ENCODE peak calls at places on chromosomes 1 and 21, in seven cellular contexts. X is NCI-H226, D is KBM-7, A is cardiac fibroblast, Z is neural crest cell, O is GM04503, S is B cell. W is an unnamed sample.

GRCh38 chr21:33657124-33657842 is 15.0 kb downstream of the ITSN1 start:
- DNase-seq in X (no peak), D (peak), A (peak), Z (no peak), O (no peak), S (no peak), W (no peak)

GRCh38 chr1:109299087-109299983 is 7.5 kb downstream of the MYBPHL start:
- DNase-seq in X (peak), D (no peak), A (peak), Z (peak), O (peak), S (no peak), W (no peak)

GRCh38 chr1:32321712-32322291 is 14.2 kb downstream of the MARCKSL1 start:
- DNase-seq in X (no peak), D (no peak), A (no peak), Z (no peak), O (no peak), S (no peak), W (no peak)

GRCh38 chr21:44926364-44927101 is 5.8 kb upstream of the ITGB2 start:
- DNase-seq in X (no peak), D (peak), A (no peak), Z (no peak), O (no peak), S (peak), W (no peak)

GRCh38 chr1:223180803-223181321 is 37.8 kb upstream of the TLR5 start:
- DNase-seq in X (peak), D (peak), A (peak), Z (no peak), O (peak), S (no peak), W (no peak)

GRCh38 chr1:62585481-62586155 is 11.7 kb upstream of the ANGPTL3 start:
- DNase-seq in X (no peak), D (no peak), A (no peak), Z (no peak), O (no peak), S (no peak), W (no peak)

GRCh38 chr1:183470147-183470960 is 1.9 kb upstream of the SMG7 start:
- DNase-seq in X (peak), D (peak), A (peak), Z (peak), O (no peak), S (peak), W (peak)

GRCh38 chr21:38984568-38984967 is 178.8 kb downstream of the ETS2 start:
- DNase-seq in X (no peak), D (no peak), A (peak), Z (no peak), O (no peak), S (no peak), W (no peak)

GRCh38 chr1:17776426-17776825 is 21.3 kb downstream of the ACTL8 start:
- DNase-seq in X (no peak), D (no peak), A (no peak), Z (no peak), O (no peak), S (no peak), W (no peak)

W was measured in GM06990.